ENCODE peak calls at places on chromosomes 13 and 19, in ten cellular contexts. One of them, this sample, is unnamed.

GRCh38 chr19:39341122-39341719 is 1.0 kb upstream of the SAMD4B start:
- DNase-seq in fibroblast of lung: no peak
- DNase-seq in heart right ventricle: peak; percentile 21
- DNase-seq in cardiac muscle cell: peak; percentile 38
- DNase-seq in mesenchymal stem cell: no peak
- DNase-seq in small intestine: no peak
- DNase-seq in BE2C: peak; percentile 22
- DNase-seq in ovary: no peak
- DNase-seq in H9: peak; percentile 58
- DNase-seq in thoracic aorta: no peak
- DNase-seq in this sample: peak; percentile 61

GRCh38 chr19:13022859-13023636 is 27.8 kb downstream of the NFIX start:
- DNase-seq in fibroblast of lung: peak; percentile 98
- DNase-seq in BE2C: peak; percentile 79
- DNase-seq in small intestine: peak; percentile 56
- DNase-seq in mesenchymal stem cell: peak; percentile 45
- DNase-seq in cardiac muscle cell: peak; percentile 97
- DNase-seq in thoracic aorta: no peak
- DNase-seq in H9: peak; percentile 64
- DNase-seq in heart right ventricle: peak; percentile 82
- DNase-seq in ovary: peak; percentile 93
- DNase-seq in this sample: peak; percentile 96

GRCh38 chr19:51514866-51515481 is 13.4 kb upstream of the SIGLEC12 start:
- DNase-seq in small intestine: peak; percentile 84
- DNase-seq in thoracic aorta: no peak
- DNase-seq in BE2C: no peak
- DNase-seq in cardiac muscle cell: peak; percentile 72
- DNase-seq in heart right ventricle: no peak
- DNase-seq in fibroblast of lung: peak; percentile 60
- DNase-seq in ovary: no peak
- DNase-seq in mesenchymal stem cell: peak; percentile 52
- DNase-seq in H9: no peak
- DNase-seq in this sample: peak; percentile 65

GRCh38 chr19:5011476-5012238 is 42.7 kb downstream of the KDM4B start:
- DNase-seq in heart right ventricle: no peak
- DNase-seq in mesenchymal stem cell: no peak
- DNase-seq in small intestine: no peak
- DNase-seq in BE2C: no peak
- DNase-seq in thoracic aorta: no peak
- DNase-seq in cardiac muscle cell: no peak
- DNase-seq in H9: no peak
- DNase-seq in fibroblast of lung: no peak
- DNase-seq in ovary: no peak
- DNase-seq in this sample: no peak

GRCh38 chr19:31448221-31448657 is 99.0 kb upstream of the TSHZ3 start:
- DNase-seq in H9: no peak
- DNase-seq in small intestine: peak; percentile 1
- DNase-seq in heart right ventricle: peak; percentile 80
- DNase-seq in mesenchymal stem cell: peak; percentile 84
- DNase-seq in thoracic aorta: no peak
- DNase-seq in ovary: peak; percentile 64
- DNase-seq in fibroblast of lung: peak; percentile 96
- DNase-seq in BE2C: peak; percentile 83
- DNase-seq in cardiac muscle cell: peak; percentile 94
- DNase-seq in this sample: peak; percentile 90

GRCh38 chr13:92967923-92968322 is 258.7 kb upstream of the GPC6 start:
- DNase-seq in heart right ventricle: no peak
- DNase-seq in ovary: no peak
- DNase-seq in cardiac muscle cell: peak; percentile 22
- DNase-seq in BE2C: no peak
- DNase-seq in fibroblast of lung: no peak
- DNase-seq in H9: no peak
- DNase-seq in thoracic aorta: no peak
- DNase-seq in mesenchymal stem cell: no peak
- DNase-seq in small intestine: no peak
- DNase-seq in this sample: peak; percentile 48

GRCh38 chr13:93226623-93227279 is at the start of gene GPC6:
- DNase-seq in BE2C: peak; percentile 79
- DNase-seq in H9: peak; percentile 61
- DNase-seq in mesenchymal stem cell: peak; percentile 96
- DNase-seq in small intestine: no peak
- DNase-seq in cardiac muscle cell: peak; percentile 97
- DNase-seq in ovary: peak; percentile 40
- DNase-seq in fibroblast of lung: peak; percentile 96
- DNase-seq in heart right ventricle: no peak
- DNase-seq in thoracic aorta: no peak
- DNase-seq in this sample: peak; percentile 90

GRCh38 chr13:75219479-75220237 is 262.3 kb downstream of the TBC1D4 start:
- DNase-seq in H9: peak; percentile 85
- DNase-seq in small intestine: peak; percentile 55
- DNase-seq in BE2C: peak; percentile 87
- DNase-seq in fibroblast of lung: peak; percentile 73
- DNase-seq in thoracic aorta: peak; percentile 21
- DNase-seq in ovary: peak; percentile 65
- DNase-seq in cardiac muscle cell: peak; percentile 83
- DNase-seq in mesenchymal stem cell: peak; percentile 54
- DNase-seq in heart right ventricle: peak; percentile 86
- DNase-seq in this sample: peak; percentile 86

GRCh38 chr19:28026636-28027035 is 1186.3 kb downstream of the UQCRFS1 start:
- DNase-seq in mesenchymal stem cell: no peak
- DNase-seq in thoracic aorta: no peak
- DNase-seq in fibroblast of lung: no peak
- DNase-seq in ovary: no peak
- DNase-seq in BE2C: no peak
- DNase-seq in H9: no peak
- DNase-seq in heart right ventricle: no peak
- DNase-seq in cardiac muscle cell: no peak
- DNase-seq in small intestine: no peak
- DNase-seq in this sample: no peak

GRCh38 chr19:18967358-18968146 is 26.5 kb upstream of the HOMER3 start:
- DNase-seq in fibroblast of lung: peak; percentile 13
- DNase-seq in ovary: no peak
- DNase-seq in heart right ventricle: peak; percentile 43
- DNase-seq in mesenchymal stem cell: peak; percentile 48
- DNase-seq in thoracic aorta: peak; percentile 7
- DNase-seq in cardiac muscle cell: peak; percentile 83
- DNase-seq in H9: no peak
- DNase-seq in small intestine: no peak
- DNase-seq in BE2C: no peak
- DNase-seq in this sample: peak; percentile 85

GRCh38 chr13:99694251-99694650 is 193.0 kb downstream of the TM9SF2 start:
- DNase-seq in small intestine: no peak
- DNase-seq in BE2C: no peak
- DNase-seq in thoracic aorta: no peak
- DNase-seq in ovary: no peak
- DNase-seq in heart right ventricle: no peak
- DNase-seq in fibroblast of lung: no peak
- DNase-seq in cardiac muscle cell: no peak
- DNase-seq in mesenchymal stem cell: no peak
- DNase-seq in H9: no peak
- DNase-seq in this sample: no peak

GRCh38 chr19:51010066-51010795 is 8.8 kb upstream of the KLK8 start:
- DNase-seq in fibroblast of lung: no peak
- DNase-seq in ovary: no peak
- DNase-seq in thoracic aorta: no peak
- DNase-seq in cardiac muscle cell: no peak
- DNase-seq in small intestine: no peak
- DNase-seq in H9: no peak
- DNase-seq in mesenchymal stem cell: no peak
- DNase-seq in heart right ventricle: no peak
- DNase-seq in BE2C: no peak
- DNase-seq in this sample: no peak

DNA sequence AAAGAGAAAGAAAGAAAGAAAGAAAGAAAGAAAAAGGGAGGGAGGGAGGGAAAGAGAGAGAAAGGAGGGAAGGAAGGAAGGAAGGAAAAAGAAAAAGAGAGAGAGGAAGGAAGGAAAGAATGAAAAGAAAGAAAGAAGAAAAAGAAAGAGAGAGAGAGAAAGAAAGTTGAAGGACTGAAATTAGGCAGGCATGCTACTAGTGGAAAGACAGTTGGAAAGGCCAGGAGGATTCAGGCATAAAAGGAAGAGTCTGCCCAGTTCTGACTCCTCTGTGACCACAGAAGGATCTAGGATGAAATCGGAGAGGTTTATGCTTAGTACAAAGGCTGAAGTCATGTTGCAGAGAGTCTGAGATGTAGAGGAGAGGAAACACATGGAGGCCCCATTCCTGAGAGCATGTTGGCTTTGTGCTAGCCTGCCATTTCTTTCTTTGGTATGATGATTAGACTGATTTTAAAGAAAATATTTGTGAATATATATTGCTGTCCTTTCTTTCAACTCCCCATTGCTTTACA is 246.5 kb upstream of the ARGLU1 start:
- DNase-seq in H9: no peak
- DNase-seq in BE2C: no peak
- DNase-seq in thoracic aorta: no peak
- DNase-seq in cardiac muscle cell: no peak
- DNase-seq in fibroblast of lung: no peak
- DNase-seq in small intestine: no peak
- DNase-seq in heart right ventricle: no peak
- DNase-seq in ovary: no peak
- DNase-seq in mesenchymal stem cell: no peak
- DNase-seq in this sample: no peak
- H3K4me1 ChIP-seq in H9: peaks cover 3% of the 10 kb centered on the region
- H3K4me1 ChIP-seq in BE2C: no peaks in the 10 kb centered on the region
- H3K4me1 ChIP-seq in thoracic aorta: no peaks in the 10 kb centered on the region
- H3K4me1 ChIP-seq in cardiac muscle cell: no peaks in the 10 kb centered on the region
- H3K4me1 ChIP-seq in fibroblast of lung: no peaks in the 10 kb centered on the region
- H3K4me1 ChIP-seq in small intestine: no peaks in the 10 kb centered on the region
- H3K4me1 ChIP-seq in heart right ventricle: no peaks in the 10 kb centered on the region
- H3K4me1 ChIP-seq in ovary: no peaks in the 10 kb centered on the region
- H3K4me1 ChIP-seq in mesenchymal stem cell: no peaks in the 10 kb centered on the region
- H3K4me1 ChIP-seq in this sample: no peaks in the 10 kb centered on the region

GRCh38 chr13:110347535-110348308 is 40.6 kb downstream of the COL4A2 start:
- DNase-seq in thoracic aorta: peak; percentile 72
- DNase-seq in mesenchymal stem cell: peak; percentile 93
- DNase-seq in small intestine: no peak
- DNase-seq in H9: no peak
- DNase-seq in BE2C: no peak
- DNase-seq in cardiac muscle cell: peak; percentile 93
- DNase-seq in fibroblast of lung: peak; percentile 68
- DNase-seq in ovary: no peak
- DNase-seq in heart right ventricle: peak; percentile 48
- DNase-seq in this sample: peak; percentile 98
- H3K4me1 ChIP-seq in thoracic aorta: peaks cover 22% of the 10 kb centered on the region
- H3K4me1 ChIP-seq in mesenchymal stem cell: peaks cover 36% of the 10 kb centered on the region
- H3K4me1 ChIP-seq in small intestine: no peaks in the 10 kb centered on the region
- H3K4me1 ChIP-seq in H9: no peaks in the 10 kb centered on the region
- H3K4me1 ChIP-seq in BE2C: no peaks in the 10 kb centered on the region
- H3K4me1 ChIP-seq in cardiac muscle cell: peaks cover 16% of the 10 kb centered on the region
- H3K4me1 ChIP-seq in fibroblast of lung: peaks cover 14% of the 10 kb centered on the region
- H3K4me1 ChIP-seq in ovary: peaks cover 12% of the 10 kb centered on the region
- H3K4me1 ChIP-seq in heart right ventricle: peaks cover 61% of the 10 kb centered on the region
- H3K4me1 ChIP-seq in this sample: peaks cover 20% of the 10 kb centered on the region

DNA sequence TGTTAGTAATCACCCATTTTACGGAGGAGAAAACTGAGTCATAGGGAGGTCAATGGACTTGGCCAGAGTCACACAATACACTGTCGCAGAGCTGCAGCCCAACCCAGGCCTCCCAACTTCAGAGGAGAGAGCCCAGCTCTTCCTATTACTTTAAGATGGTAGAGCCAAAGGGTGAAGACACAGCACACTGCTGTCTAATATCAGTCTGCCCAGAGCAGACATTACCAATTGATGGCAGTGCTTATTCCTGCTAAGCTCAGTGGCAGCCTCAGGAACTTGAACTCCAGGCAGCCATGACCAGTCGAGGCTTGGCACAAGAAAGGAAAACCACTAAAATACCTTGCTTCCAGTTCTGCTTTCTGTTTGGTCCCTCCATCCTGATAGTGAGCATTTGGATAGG is 18.4 kb downstream of the TMEM150B start:
- DNase-seq in heart right ventricle: no peak
- DNase-seq in cardiac muscle cell: no peak
- DNase-seq in H9: no peak
- DNase-seq in fibroblast of lung: no peak
- DNase-seq in small intestine: no peak
- DNase-seq in thoracic aorta: no peak
- DNase-seq in BE2C: no peak
- DNase-seq in mesenchymal stem cell: no peak
- DNase-seq in ovary: no peak
- DNase-seq in this sample: no peak
- H3K4me1 ChIP-seq in heart right ventricle: no peaks in the 10 kb centered on the region
- H3K4me1 ChIP-seq in cardiac muscle cell: no peaks in the 10 kb centered on the region
- H3K4me1 ChIP-seq in H9: peaks cover 3% of the 10 kb centered on the region
- H3K4me1 ChIP-seq in fibroblast of lung: peaks cover 2% of the 10 kb centered on the region
- H3K4me1 ChIP-seq in small intestine: peaks cover 2% of the 10 kb centered on the region
- H3K4me1 ChIP-seq in thoracic aorta: no peaks in the 10 kb centered on the region
- H3K4me1 ChIP-seq in BE2C: no peaks in the 10 kb centered on the region
- H3K4me1 ChIP-seq in mesenchymal stem cell: peaks cover 6% of the 10 kb centered on the region
- H3K4me1 ChIP-seq in ovary: no peaks in the 10 kb centered on the region
- H3K4me1 ChIP-seq in this sample: no peaks in the 10 kb centered on the region

GRCh38 chr19:8459095-8459494 is 14.3 kb downstream of the HNRNPM start:
- DNase-seq in small intestine: no peak
- DNase-seq in cardiac muscle cell: no peak
- DNase-seq in heart right ventricle: no peak
- DNase-seq in H9: no peak
- DNase-seq in thoracic aorta: no peak
- DNase-seq in fibroblast of lung: no peak
- DNase-seq in ovary: no peak
- DNase-seq in BE2C: no peak
- DNase-seq in mesenchymal stem cell: no peak
- DNase-seq in this sample: no peak
- H3K4me1 ChIP-seq in small intestine: peaks cover 23% of the 10 kb centered on the region
- H3K4me1 ChIP-seq in cardiac muscle cell: peaks cover 42% of the 10 kb centered on the region
- H3K4me1 ChIP-seq in heart right ventricle: peaks cover 82% of the 10 kb centered on the region
- H3K4me1 ChIP-seq in H9: peaks cover 2% of the 10 kb centered on the region
- H3K4me1 ChIP-seq in thoracic aorta: peaks cover 32% of the 10 kb centered on the region
- H3K4me1 ChIP-seq in fibroblast of lung: peaks cover 29% of the 10 kb centered on the region
- H3K4me1 ChIP-seq in ovary: peaks cover 18% of the 10 kb centered on the region
- H3K4me1 ChIP-seq in BE2C: peaks cover 13% of the 10 kb centered on the region
- H3K4me1 ChIP-seq in mesenchymal stem cell: peaks cover 15% of the 10 kb centered on the region
- H3K4me1 ChIP-seq in this sample: peaks cover 32% of the 10 kb centered on the region

GRCh38 chr19:15318241-15318691 is 14.1 kb downstream of the BRD4 start:
- DNase-seq in cardiac muscle cell: no peak
- DNase-seq in ovary: no peak
- DNase-seq in thoracic aorta: no peak
- DNase-seq in heart right ventricle: no peak
- DNase-seq in fibroblast of lung: peak; percentile 55
- DNase-seq in small intestine: no peak
- DNase-seq in H9: no peak
- DNase-seq in BE2C: no peak
- DNase-seq in mesenchymal stem cell: no peak
- DNase-seq in this sample: peak; percentile 53
- H3K4me1 ChIP-seq in cardiac muscle cell: peaks cover 54% of the 10 kb centered on the region
- H3K4me1 ChIP-seq in ovary: peaks cover 41% of the 10 kb centered on the region
- H3K4me1 ChIP-seq in thoracic aorta: peaks cover 85% of the 10 kb centered on the region
- H3K4me1 ChIP-seq in heart right ventricle: peaks cover 80% of the 10 kb centered on the region
- H3K4me1 ChIP-seq in fibroblast of lung: peaks cover 45% of the 10 kb centered on the region
- H3K4me1 ChIP-seq in small intestine: peaks cover 47% of the 10 kb centered on the region
- H3K4me1 ChIP-seq in H9: peaks cover 4% of the 10 kb centered on the region
- H3K4me1 ChIP-seq in BE2C: peaks cover 18% of the 10 kb centered on the region
- H3K4me1 ChIP-seq in mesenchymal stem cell: peaks cover 43% of the 10 kb centered on the region
- H3K4me1 ChIP-seq in this sample: peaks cover 65% of the 10 kb centered on the region

DNA sequence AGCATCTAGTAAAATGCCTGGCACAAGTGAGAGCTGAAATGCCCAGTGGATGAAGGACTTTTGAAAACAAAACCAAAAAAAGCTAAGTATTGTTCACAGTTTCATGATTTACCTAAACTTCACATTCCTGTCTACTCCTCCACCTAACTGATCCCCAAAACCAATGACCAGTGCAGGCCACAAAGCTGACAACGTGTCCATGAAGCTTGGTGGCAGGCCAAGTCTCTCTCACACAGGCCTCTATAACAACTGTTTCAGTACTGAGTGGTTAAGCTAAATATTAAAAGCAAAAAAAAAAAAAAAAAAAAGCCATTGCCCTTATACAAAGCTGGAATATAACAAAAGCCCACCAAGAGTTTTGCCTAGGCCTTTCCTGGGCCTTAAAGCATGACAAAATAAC is 36.4 kb downstream of the STK24 start:
- DNase-seq in cardiac muscle cell: no peak
- DNase-seq in mesenchymal stem cell: no peak
- DNase-seq in thoracic aorta: no peak
- DNase-seq in small intestine: no peak
- DNase-seq in H9: no peak
- DNase-seq in heart right ventricle: no peak
- DNase-seq in BE2C: no peak
- DNase-seq in ovary: no peak
- DNase-seq in fibroblast of lung: no peak
- DNase-seq in this sample: peak; percentile 55
- H3K4me1 ChIP-seq in cardiac muscle cell: peaks cover 50% of the 10 kb centered on the region
- H3K4me1 ChIP-seq in mesenchymal stem cell: peaks cover 18% of the 10 kb centered on the region
- H3K4me1 ChIP-seq in thoracic aorta: peaks cover 16% of the 10 kb centered on the region
- H3K4me1 ChIP-seq in small intestine: peaks cover 44% of the 10 kb centered on the region
- H3K4me1 ChIP-seq in H9: peaks cover 15% of the 10 kb centered on the region
- H3K4me1 ChIP-seq in heart right ventricle: peaks cover 60% of the 10 kb centered on the region
- H3K4me1 ChIP-seq in BE2C: peaks cover 17% of the 10 kb centered on the region
- H3K4me1 ChIP-seq in ovary: peaks cover 26% of the 10 kb centered on the region
- H3K4me1 ChIP-seq in fibroblast of lung: peaks cover 30% of the 10 kb centered on the region
- H3K4me1 ChIP-seq in this sample: peaks cover 57% of the 10 kb centered on the region